ENCODE peak calls at places on chromosomes 3 and 15, in four cellular contexts. Q is COR-L47, P is kidney epithelial cell, G is tibial nerve. V is an unnamed sample.

GRCh38 chr15:37056168-37056893 is 44.0 kb downstream of the MEIS2 start:
- DNase-seq in Q (peak; percentile 77), P (no peak), G (no peak), V (no peak)

GRCh38 chr3:33076952-33077351 is 20.0 kb downstream of the GLB1 start:
- DNase-seq in Q (no peak), P (no peak), G (no peak), V (no peak)

GRCh38 chr3:28745436-28745835 is 396.8 kb upstream of the AZI2 start:
- DNase-seq in Q (no peak), P (no peak), G (no peak), V (no peak)

GRCh38 chr15:31459011-31459748 is 132.5 kb downstream of the KLF13 start:
- DNase-seq in Q (no peak), P (no peak), G (no peak), V (no peak)

GRCh38 chr3:88707837-88708236 is 399.6 kb upstream of the EPHA3 start:
- DNase-seq in Q (no peak), P (no peak), G (no peak), V (no peak)

GRCh38 chr3:71062037-71062919 is 521.2 kb downstream of the FOXP1 start:
- DNase-seq in Q (no peak), P (no peak), G (no peak), V (no peak)

GRCh38 chr15:95826831-95827230 is 503.7 kb upstream of the NR2F2 start:
- DNase-seq in Q (peak; percentile 16), P (no peak), G (no peak), V (no peak)

GRCh38 chr15:41858756-41859155 is 20.1 kb downstream of the PLA2G4B start:
- DNase-seq in Q (no peak), P (no peak), G (no peak), V (no peak)

GRCh38 chr3:126467611-126467955 is 8.1 kb downstream of the ZXDC start:
- DNase-seq in Q (no peak), P (no peak), G (no peak), V (no peak)

GRCh38 chr3:60841355-60841754 is 409.9 kb downstream of the FHIT start:
- DNase-seq in Q (no peak), P (no peak), G (no peak), V (no peak)

GRCh38 chr15:99409097-99409473 is 156.7 kb upstream of the MEF2A start:
- DNase-seq in Q (peak; percentile 29), P (no peak), G (peak; percentile 32), V (no peak)

GRCh38 chr3:71468311-71469130 is 115.0 kb downstream of the FOXP1 start:
- DNase-seq in Q (no peak), P (no peak), G (no peak), V (no peak)

GRCh38 chr3:57680046-57680445 is 12.8 kb downstream of the DENND6A start:
- DNase-seq in Q (no peak), P (no peak), G (no peak), V (no peak)

GRCh38 chr3:178260887-178261286 is 275.3 kb upstream of the KCNMB2 start:
- DNase-seq in Q (no peak), P (no peak), G (no peak), V (no peak)

GRCh38 chr3:71294919-71295318 is 288.6 kb downstream of the FOXP1 start:
- DNase-seq in Q (no peak), P (peak; percentile 31), G (no peak), V (no peak)

GRCh38 chr3:146469206-146470017 is at the start of gene PLSCR2:
- DNase-seq in Q (peak; percentile 46), P (peak; percentile 4), G (peak; percentile 43), V (no peak)

GRCh38 chr15:85587707-85588441 is 206.9 kb downstream of the KLHL25 start:
- DNase-seq in Q (no peak), P (no peak), G (no peak), V (no peak)

GRCh38 chr15:32716216-32716959 is 1.4 kb upstream of the GREM1 start:
- DNase-seq in Q (no peak), P (no peak), G (no peak), V (no peak)

GRCh38 chr15:44659041-44659440 is 4.4 kb downstream of the SPG11 start:
- DNase-seq in Q (no peak), P (no peak), G (no peak), V (no peak)

GRCh38 chr3:122697952-122698625 is 17.4 kb downstream of the PARP14 start:
- DNase-seq in Q (no peak), P (peak; percentile 50), G (no peak), V (no peak)

GRCh38 chr3:72738752-72739520 is 109.3 kb downstream of the SHQ1 start:
- DNase-seq in Q (no peak), P (no peak), G (no peak), V (no peak)

GRCh38 chr3:158659454-158660237 is 12.8 kb downstream of the LXN start:
- DNase-seq in Q (peak; percentile 70), P (no peak), G (peak; percentile 82), V (no peak)

GRCh38 chr3:99872633-99873254 is 55.1 kb downstream of the CMSS1 start:
- DNase-seq in Q (no peak), P (no peak), G (no peak), V (no peak)

GRCh38 chr15:75237316-75237982 is 20.7 kb upstream of the GOLGA6C start:
- DNase-seq in Q (no peak), P (no peak), G (no peak), V (no peak)

GRCh38 chr3:105427332-105427731 is 60.6 kb downstream of the ALCAM start:
- DNase-seq in Q (no peak), P (no peak), G (no peak), V (no peak)